ENCODE peak calls at places on chromosomes 6 and 20, in four cellular contexts. F is endothelial cell of umbilical vein, T is K562, X is H1. H is an unnamed sample.

GRCh38 chr20:35085477-35086225 is 7.0 kb downstream of the TRPC4AP start:
- DNase-seq in T (no peak), F (no peak), X (no peak), H (peak; percentile 70)

GRCh38 chr20:33732166-33732970 is 572 bp downstream of the ZNF341 start:
- DNase-seq in X (no peak), F (peak; percentile 76), T (peak; percentile 84), H (peak; percentile 96)

GRCh38 chr6:34575326-34575725 is 19.2 kb upstream of the SPDEF start:
- DNase-seq in X (peak; percentile 33), T (peak; percentile 69), F (no peak), H (no peak)

GRCh38 chr6:99348823-99349619 is 453 bp downstream of the FAXC start:
- DNase-seq in X (no peak), T (no peak), F (no peak), H (no peak)

GRCh38 chr6:37323568-37323967 is 30.2 kb upstream of the RNF8 start:
- DNase-seq in F (peak; percentile 91), X (no peak), T (no peak), H (no peak)

GRCh38 chr20:40687384-40688128 is 1.5 kb downstream of the MAFB start:
- DNase-seq in T (no peak), X (no peak), F (peak; percentile 52), H (no peak)

GRCh38 chr6:84408028-84408427 is 180.6 kb upstream of the CEP162 start:
- DNase-seq in X (no peak), F (no peak), T (no peak), H (no peak)

GRCh38 chr6:12009904-12010634 is 2.0 kb upstream of the HIVEP1 start:
- DNase-seq in F (peak; percentile 78), X (no peak), T (no peak), H (no peak)

GRCh38 chr6:57242505-57242904 is 20.4 kb upstream of the RAB23 start:
- DNase-seq in X (no peak), F (peak; percentile 75), T (no peak), H (no peak)

GRCh38 chr6:141957271-141957670 is 175.5 kb upstream of the GJE1 start:
- DNase-seq in T (no peak), X (no peak), F (no peak), H (no peak)

GRCh38 chr6:111920581-111920980 is 47.3 kb upstream of the FYN start:
- DNase-seq in X (no peak), F (no peak), T (no peak), H (no peak)

GRCh38 chr6:1766663-1767062 is 156.9 kb downstream of the FOXC1 start:
- DNase-seq in T (no peak), X (no peak), F (peak; percentile 71), H (no peak)
- TF ChIP-seq MAX in T (no peak), X (no peak), F (no peak), H (no peak)

GRCh38 chr6:7566031-7566556 is 23.9 kb upstream of the SNRNP48 start:
- DNase-seq in F (no peak), X (no peak), T (no peak), H (no peak)
- TF ChIP-seq POLR2A in F (no peak), X (no peak), T (no peak), H (no peak)

GRCh38 chr6:125806813-125807212 is 16.1 kb downstream of the NCOA7 start:
- DNase-seq in X (no peak), T (no peak), F (no peak), H (no peak)
- TF ChIP-seq MAX in X (no peak), T (no peak), F (no peak), H (no peak)

GRCh38 chr20:22411568-22412450 is 172.6 kb downstream of the FOXA2 start:
- DNase-seq in T (peak; percentile 81), F (no peak), X (no peak), H (peak; percentile 34)
- TF ChIP-seq POLR2A in T (peak; percentile 71), F (no peak), X (no peak), H (no peak)

DNA sequence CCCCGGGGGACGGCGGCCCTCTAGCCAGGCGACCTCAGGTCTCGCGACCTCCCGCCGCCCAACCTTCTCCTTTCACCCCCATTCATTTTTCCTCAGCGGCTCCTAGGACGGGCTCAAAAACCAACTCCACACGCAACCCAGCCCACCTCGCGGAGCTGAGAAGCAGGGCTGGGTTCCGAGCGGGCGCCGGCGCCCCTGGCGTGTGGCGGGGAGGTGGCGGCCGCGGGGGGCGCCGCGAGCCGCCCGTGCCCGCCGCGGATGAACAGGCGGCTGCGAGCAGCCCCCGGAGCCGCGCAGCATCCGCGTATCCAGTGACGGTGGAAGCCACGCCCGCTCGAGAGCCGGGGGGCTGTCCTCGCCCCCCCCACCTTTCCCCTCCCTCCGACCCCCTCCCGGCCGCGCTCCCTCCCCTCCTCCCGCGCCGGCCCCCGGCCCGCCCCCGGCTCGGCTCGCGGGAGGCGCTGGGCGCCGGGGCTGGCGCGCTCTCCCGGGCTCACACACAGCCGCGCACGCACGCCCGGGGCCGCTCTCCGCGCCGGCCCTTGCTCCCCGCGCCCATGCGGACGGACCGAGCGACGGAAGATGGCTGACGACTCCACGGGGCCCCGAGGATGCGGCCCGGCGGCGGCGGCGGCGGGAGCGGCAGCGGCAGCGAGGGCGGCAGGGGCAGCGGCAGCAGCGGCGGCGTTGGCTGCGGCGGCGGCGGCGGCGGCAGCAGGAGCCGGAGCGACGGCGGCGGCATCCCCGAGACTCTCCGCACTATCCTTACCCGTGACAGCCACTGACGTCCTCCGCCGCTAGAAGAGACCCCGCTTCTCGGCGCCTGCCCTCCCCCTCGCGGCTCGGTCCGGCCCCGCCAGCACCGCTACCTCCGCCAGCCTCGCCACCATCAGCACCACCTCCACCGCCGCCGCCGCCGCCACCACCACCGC is at the start of gene SOBP:
- DNase-seq in T (peak; percentile 27), X (no peak), F (peak; percentile 54), H (peak; percentile 72)
- TF ChIP-seq MAX in T (no peak), X (peak; percentile 5), F (no peak), H (no peak)

GRCh38 chr6:26570027-26570809 is 26.5 kb upstream of the ABT1 start:
- DNase-seq in X (no peak), T (peak; percentile 74), F (no peak), H (no peak)

GRCh38 chr6:26569433-26569764 is 27.4 kb upstream of the ABT1 start:
- DNase-seq in T (no peak), F (no peak), X (no peak), H (no peak)

GRCh38 chr6:26568601-26569432 is 27.9 kb upstream of the ABT1 start:
- DNase-seq in X (peak; percentile 91), F (peak; percentile 97), T (peak; percentile 82), H (peak; percentile 92)

GRCh38 chr6:26575494-26575939 is 21.2 kb upstream of the ABT1 start:
- DNase-seq in T (peak; percentile 68), X (no peak), F (peak; percentile 9), H (no peak)

DNA sequence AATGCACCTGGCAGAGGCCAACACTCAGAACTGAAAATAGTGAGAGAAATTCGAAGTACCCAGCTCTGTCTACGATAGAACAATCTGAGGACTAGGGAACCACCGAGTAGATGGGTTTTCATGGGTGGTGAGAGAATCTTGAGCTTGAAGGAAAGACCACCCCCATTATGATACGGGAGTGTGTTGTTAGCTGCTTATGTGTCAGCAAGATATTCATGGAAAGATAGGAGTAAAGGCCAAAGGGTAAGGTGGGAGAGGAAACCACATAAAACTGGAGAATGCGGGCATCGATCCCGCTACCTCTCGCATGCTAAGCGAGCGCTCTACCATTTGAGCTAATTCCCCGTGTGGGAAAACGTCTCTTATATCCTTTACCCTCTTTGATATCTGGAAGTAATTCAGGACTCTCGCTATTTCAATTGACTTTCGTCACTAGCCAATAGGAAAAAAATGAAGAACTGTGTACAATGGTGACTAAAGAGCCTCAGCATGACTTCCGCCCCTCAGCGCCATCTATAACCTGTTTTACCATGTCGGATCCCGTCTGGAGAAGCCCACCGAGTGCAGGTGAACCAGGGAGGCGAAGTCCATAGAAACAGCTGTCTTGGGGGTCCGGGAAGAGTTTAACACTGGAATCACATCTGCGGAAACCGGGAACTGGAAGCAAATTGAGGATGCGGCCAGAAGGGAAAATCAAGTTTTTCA is 25.0 kb upstream of the ABT1 start:
- DNase-seq in F (peak; percentile 92), X (no peak), T (peak; percentile 88), H (peak; percentile 91)
- TF ChIP-seq POLR2A in F (no peak), X (no peak), T (peak; percentile 65), H (no peak)

DNA sequence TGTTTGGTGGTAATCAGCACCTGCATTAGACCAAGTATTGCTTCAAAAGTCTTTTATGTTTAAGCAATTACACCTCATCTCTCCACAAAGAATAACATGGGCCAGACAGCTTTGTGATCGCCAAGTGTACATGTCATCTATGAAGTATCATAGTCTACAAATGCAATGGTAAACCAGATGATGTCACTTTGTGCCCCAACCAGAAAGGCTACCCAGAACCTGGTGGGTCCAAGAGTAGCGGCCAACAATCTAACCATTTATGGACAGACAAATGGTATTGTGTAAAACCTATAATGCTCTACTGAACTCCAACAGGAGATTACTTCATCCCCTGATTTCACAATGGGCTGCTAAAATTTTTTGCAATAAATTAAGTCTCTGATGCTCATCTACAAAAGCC is 295.9 kb downstream of the GMDS start:
- DNase-seq in X (no peak), F (no peak), T (no peak), H (peak; percentile 85)
- TF ChIP-seq MAX in X (no peak), F (no peak), T (no peak), H (no peak)

H was measured in NB4.